ENCODE peak calls at places on chromosomes 2 and 18, in six cellular contexts. L is thyroid gland, G is heart left ventricle, K is transverse colon, N is tibial nerve, P is Peyer's patch. D is an unnamed sample. For H3K4me1, the result is how much of the 10 kb centered on the place peaks cover.

GRCh38 chr2:186330050-186330449 is 156.0 kb upstream of the ZC3H15 start:
- DNase-seq in L (no peak), G (no peak), K (no peak), N (no peak), P (no peak), D (no peak)

GRCh38 chr18:31618801-31619200 is 27.1 kb downstream of the TTR start:
- DNase-seq in L (no peak), G (no peak), K (no peak), N (no peak), P (no peak), D (no peak)

GRCh38 chr2:59276033-59276432 is 1034.9 kb upstream of the FANCL start:
- DNase-seq in L (no peak), G (no peak), K (no peak), N (no peak), P (no peak), D (no peak)

GRCh38 chr2:211455225-211455841 is 898.9 kb downstream of the CPS1 start:
- DNase-seq in L (peak), G (no peak), K (peak), N (no peak), P (peak), D (no peak)

GRCh38 chr2:121104721-121105141 is 180.3 kb downstream of the TFCP2L1 start:
- DNase-seq in L (no peak), G (no peak), K (no peak), N (no peak), P (no peak), D (no peak)

GRCh38 chr2:120777787-120778186 is 42.1 kb downstream of the GLI2 start:
- DNase-seq in L (no peak), G (no peak), K (no peak), N (no peak), P (no peak), D (no peak)

GRCh38 chr2:10159486-10160160 is 37.1 kb downstream of the RRM2 start:
- DNase-seq in L (no peak), G (no peak), K (no peak), N (no peak), P (no peak), D (no peak)

GRCh38 chr18:22066083-22066485 is 103.3 kb upstream of the GATA6 start:
- DNase-seq in L (no peak), G (no peak), K (no peak), N (no peak), P (no peak), D (no peak)

DNA sequence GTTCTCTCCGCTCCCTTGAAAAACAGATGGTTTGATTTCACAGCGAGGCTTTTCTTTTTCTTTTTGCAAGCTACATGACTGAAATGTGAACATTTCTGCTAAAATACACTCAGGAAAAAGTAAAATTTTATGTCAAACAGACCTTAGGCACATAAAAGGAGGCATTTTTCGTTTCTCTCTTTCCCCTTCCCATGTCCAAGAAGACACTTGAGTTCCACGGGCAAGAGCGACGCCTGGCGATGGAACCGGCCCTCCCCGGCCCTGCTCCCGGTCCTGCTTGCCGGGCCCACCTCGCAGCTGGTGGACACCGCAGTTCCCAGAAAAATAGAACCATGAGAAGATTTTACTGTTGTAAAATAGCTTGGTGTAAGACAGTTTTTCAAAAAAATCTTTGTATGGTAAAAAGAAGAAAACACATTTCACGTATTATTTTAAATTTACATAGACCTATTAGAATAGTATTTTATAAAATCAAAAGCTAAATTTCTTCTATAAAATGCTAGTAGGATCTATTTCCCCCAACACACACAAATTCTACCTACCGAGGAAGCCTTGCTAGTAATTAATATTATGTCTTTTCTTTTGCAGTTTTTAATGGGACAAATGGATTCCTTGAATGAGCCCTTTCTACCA is 2.3 kb upstream of the ALKAL2 start:
- DNase-seq in L (peak), G (peak), K (peak), N (peak), P (peak), D (peak)
- H3K4me3 ChIP-seq in L (peak), G (peak), K (peak), N (peak), P (peak), D (peak)

DNA sequence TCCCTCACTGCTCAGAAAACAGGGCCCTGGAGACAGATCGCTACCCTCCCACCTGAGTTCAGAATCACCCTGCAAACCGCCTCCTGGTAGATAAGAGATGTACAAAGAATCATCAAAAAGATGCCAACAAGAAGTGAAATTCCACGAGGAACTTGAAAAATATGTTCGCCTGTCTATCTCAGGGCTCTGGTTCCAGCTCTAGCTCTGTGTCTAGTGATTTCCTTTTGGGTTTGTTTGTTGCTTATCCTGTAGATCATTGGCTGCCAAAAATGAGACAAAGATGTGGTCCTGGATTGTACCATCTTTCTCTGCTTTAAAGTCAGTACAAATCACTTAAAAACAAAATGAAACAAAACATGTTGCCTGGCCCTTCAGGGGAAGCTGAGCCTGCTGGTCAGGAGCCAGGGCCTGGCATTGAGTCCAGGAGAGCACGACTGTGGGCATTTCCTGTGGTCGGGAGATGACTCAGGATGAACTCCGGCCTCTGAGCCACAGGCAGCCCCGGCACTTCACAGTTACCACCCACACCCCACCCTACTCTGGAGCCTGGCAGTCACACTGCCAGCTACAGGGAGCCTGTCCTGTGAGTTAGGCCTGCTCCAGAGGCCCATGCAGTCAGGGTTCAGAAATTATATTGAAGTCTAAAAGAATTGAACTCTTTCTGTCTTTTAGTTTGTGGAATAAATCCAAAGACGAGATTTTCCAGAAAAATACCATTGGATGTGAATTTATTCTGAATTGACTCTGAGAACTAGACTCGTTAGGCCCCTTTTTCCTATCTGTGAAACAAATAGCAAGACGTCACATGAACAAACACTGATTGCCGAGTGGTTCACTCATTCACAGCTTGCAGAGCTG is 8.0 kb upstream of the ITGB6 start:
- DNase-seq in L (peak), G (peak), K (peak), N (peak), P (peak), D (peak)
- TF ChIP-seq POLR2A in L (peak), G (no peak), K (peak), N (no peak), P (peak), D (no peak)

GRCh38 chr2:168613510-168613909 is 157.4 kb downstream of the CERS6 start:
- DNase-seq in L (no peak), G (no peak), K (no peak), N (no peak), P (no peak), D (no peak)
- H3K4me1 ChIP-seq in L (under half), G (under half), K (under half), N (under half), P (under half), D (under half)

DNA sequence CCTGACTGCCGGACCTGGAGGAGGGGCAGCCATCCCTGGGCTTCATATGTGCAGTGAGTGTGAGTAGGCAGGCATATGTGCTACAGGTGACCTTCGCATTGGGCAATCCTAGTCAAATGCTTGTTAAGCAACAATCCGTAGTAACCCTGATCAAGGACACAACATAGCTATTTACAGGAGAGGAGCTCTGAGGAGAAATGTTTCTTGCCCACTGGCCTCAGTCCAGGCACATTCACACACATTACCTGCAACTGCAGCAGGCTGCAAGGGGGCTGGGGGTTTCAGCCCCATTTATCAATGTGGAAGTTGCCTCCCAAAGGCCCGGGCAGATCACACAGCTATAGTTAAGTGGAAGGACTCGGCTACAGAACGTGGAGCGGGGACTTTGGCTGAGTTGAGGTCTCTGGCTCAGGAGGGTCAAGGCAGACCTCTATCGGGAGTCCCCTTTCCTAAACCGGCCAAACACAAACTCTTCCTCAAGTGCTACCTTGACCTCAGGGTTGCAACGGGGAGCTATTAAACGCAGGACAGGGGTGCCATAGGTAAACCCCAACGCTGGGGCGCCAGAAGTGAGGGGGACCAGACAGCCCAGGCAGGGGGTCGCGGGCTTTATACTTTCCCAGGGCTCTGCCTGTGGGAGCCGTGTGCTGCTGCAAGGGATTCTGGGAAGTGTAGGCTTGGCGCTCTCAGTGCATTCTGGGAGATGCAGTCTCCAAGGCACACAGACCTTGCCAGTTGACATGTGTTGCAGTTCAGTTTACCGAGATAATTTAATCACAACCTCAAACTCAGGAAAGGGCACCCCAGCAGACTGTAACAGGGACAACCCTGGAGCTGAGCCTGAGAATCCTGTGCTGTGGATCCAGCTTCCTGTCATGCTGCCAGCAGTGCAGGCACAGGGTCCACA is 9.4 kb downstream of the KHK start:
- DNase-seq in L (peak), G (peak), K (peak), N (no peak), P (peak), D (peak)
- H3K4me3 ChIP-seq in L (no peak), G (peak), K (no peak), N (peak), P (no peak), D (no peak)

DNA sequence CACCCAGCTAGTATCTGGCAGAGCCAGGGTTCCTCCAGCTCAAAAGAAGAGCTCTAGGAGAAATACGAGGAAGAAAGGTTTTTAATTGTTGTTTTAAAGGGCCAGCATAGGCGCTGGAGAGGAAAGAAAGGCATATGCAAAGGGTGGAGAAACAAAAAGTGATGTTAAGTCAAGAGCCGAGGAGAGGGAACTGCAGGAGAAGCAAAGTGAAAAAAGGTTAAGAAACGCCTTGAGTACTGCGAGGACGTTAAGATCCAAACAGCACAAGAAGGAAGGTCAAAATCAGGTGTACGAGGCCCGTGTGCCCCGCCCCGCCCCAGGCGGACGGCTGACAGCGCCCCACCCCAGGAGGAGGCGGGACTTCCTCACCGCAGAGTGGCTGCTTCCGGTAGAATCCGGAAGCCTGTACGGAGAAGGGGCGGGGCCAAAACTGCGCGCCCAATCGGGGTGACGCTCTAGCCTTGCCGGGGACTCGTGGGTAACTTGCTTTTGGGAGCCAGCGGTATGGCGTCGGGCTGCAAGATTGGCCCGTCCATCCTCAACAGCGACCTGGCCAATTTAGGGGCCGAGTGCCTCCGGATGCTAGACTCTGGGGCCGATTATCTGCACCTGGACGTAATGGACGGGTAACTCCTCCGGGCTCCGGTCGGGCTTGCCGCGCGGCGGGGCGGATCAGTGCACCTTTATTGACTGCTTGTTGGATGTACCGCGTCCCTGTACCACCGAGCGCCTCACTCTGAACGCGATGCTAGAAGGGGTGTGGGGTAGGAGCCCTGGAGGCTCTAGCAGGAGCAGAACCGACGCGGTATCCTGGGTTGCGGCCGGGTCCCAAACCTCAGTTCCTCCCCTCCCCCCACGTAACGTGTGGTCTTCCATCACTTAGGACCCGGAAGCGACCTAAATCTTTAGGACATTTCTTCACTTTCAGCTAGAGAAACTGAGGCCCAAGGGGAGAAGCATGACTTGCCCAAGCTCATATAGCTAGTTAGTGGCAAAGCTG is at the start of gene RPE:
- DNase-seq in L (peak), G (peak), K (peak), N (peak), P (peak), D (peak)
- TF ChIP-seq POLR2A in L (peak), G (peak), K (peak), N (no peak), P (peak), D (peak)

GRCh38 chr18:36449451-36449850 is 151.9 kb downstream of the FHOD3 start:
- DNase-seq in L (no peak), G (no peak), K (no peak), N (no peak), P (no peak), D (no peak)

GRCh38 chr18:36450264-36450663 is 152.8 kb downstream of the FHOD3 start:
- DNase-seq in L (no peak), G (no peak), K (no peak), N (no peak), P (no peak), D (no peak)

GRCh38 chr18:36454258-36454657 is 156.7 kb downstream of the FHOD3 start:
- DNase-seq in L (no peak), G (no peak), K (no peak), N (no peak), P (no peak), D (no peak)

GRCh38 chr18:36448384-36449290 is 151.1 kb downstream of the FHOD3 start:
- DNase-seq in L (no peak), G (no peak), K (no peak), N (no peak), P (no peak), D (no peak)

DNA sequence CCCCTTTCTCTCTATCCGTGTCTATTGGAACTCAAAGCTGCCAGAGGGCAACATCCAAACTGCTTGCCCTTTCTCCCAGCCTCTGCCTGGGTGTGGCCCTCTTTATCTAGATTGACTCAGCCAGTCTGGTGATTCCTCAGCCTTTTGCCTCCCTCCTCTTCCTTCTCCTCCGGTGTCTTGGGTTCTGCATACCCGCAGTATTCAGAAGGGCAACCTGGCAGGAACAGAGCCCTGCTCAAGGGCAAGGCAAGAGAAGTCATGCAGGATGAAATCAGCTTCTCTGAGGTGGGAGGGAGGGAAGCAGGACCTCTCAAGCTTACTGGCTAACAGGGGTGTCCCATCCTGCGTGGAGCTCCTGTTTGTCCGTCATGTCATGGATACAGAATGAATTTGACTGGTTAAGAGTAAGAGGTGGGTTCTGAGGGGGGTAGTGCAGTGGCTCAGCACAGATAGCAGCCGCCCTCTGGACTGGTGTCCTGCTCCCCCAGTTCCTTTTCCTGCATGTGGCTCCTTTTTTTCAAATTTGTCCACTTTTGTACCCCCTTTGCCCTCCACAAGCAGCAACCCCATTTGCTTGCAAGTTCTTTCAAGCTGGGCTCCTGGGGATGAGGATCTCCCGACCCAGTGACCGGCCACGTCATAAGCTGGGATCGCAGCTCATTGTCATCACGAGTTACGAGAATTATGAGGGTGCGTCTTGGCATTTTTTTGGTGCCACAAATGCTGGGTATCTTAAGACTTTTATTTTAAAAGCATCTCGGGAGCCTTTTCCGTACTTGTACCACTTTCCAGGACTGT is 154.1 kb downstream of the FHOD3 start:
- DNase-seq in L (no peak), G (no peak), K (no peak), N (no peak), P (no peak), D (no peak)
- H3K4me1 ChIP-seq in L (under half), G (under half), K (under half), N (under half), P (under half), D (under half)